ENCODE peak calls at places on chromosomes 4 and X, in eight cellular contexts. C is mammary epithelial cell, L is psoas muscle, P is uterus, G is mucosa of descending colon, X is GM23248, Q is heart right ventricle, T is testis. D is an unnamed sample.

GRCh38 chr4:65791807-65792308 is 121.6 kb upstream of the EPHA5 start:
- DNase-seq in Q (no peak), G (no peak), L (no peak), X (peak; percentile 15), P (no peak), C (peak; percentile 4), T (peak; percentile 30), D (no peak)

GRCh38 chrX:46796574-46797191 is 37.8 kb upstream of the SLC9A7 start:
- DNase-seq in T (peak; percentile 88), L (peak; percentile 79), P (peak; percentile 55), X (peak; percentile 72), G (peak; percentile 84), C (peak; percentile 57), Q (peak; percentile 65), D (peak; percentile 77)

GRCh38 chr4:102308032-102308799 is 37.1 kb downstream of the SLC39A8 start:
- DNase-seq in C (peak; percentile 12), T (no peak), Q (no peak), X (peak; percentile 5), P (no peak), G (no peak), L (no peak), D (no peak)

GRCh38 chr4:129747756-129748155 is 651.8 kb downstream of the C4orf33 start:
- DNase-seq in G (no peak), L (no peak), T (no peak), X (no peak), Q (no peak), P (no peak), C (no peak), D (no peak)

GRCh38 chrX:37348237-37349130 is 680 bp upstream of the PRRG1 start:
- DNase-seq in C (no peak), L (no peak), G (no peak), Q (no peak), P (no peak), T (no peak), X (peak; percentile 16), D (no peak)

GRCh38 chrX:112874140-112874539 is 33.5 kb upstream of the AMOT start:
- DNase-seq in X (peak; percentile 24), T (no peak), L (no peak), P (no peak), Q (no peak), G (no peak), C (no peak), D (no peak)

GRCh38 chr4:134365852-134366251 is 164.3 kb upstream of the PABPC4L start:
- DNase-seq in Q (no peak), X (no peak), G (no peak), C (no peak), P (no peak), T (no peak), L (no peak), D (no peak)

GRCh38 chr4:139665690-139666529 is at the start of gene MGST2:
- DNase-seq in X (peak; percentile 81), C (peak; percentile 61), L (peak; percentile 88), T (peak; percentile 87), P (peak; percentile 76), G (peak; percentile 92), Q (peak; percentile 80), D (peak; percentile 86)

GRCh38 chrX:110086916-110087484 is 84.1 kb downstream of the TMEM164 start:
- DNase-seq in L (no peak), G (no peak), T (no peak), C (peak; percentile 88), Q (no peak), X (peak; percentile 90), P (no peak), D (no peak)

GRCh38 chr4:110417151-110417550 is 58.8 kb upstream of the ENPEP start:
- DNase-seq in C (peak; percentile 4), T (no peak), L (no peak), Q (no peak), X (no peak), G (no peak), P (no peak), D (no peak)

GRCh38 chr4:151626228-151626627 is 134.6 kb downstream of the GATB start:
- DNase-seq in X (no peak), Q (no peak), C (no peak), G (no peak), P (no peak), L (no peak), T (no peak), D (no peak)

GRCh38 chr4:130722370-130722769 is 1626.4 kb downstream of the C4orf33 start:
- DNase-seq in P (no peak), G (no peak), L (no peak), T (no peak), X (no peak), Q (no peak), C (peak; percentile 73), D (no peak)

GRCh38 chr4:76772498-76773106 is 125.3 kb downstream of the SOWAHB start:
- DNase-seq in C (no peak), Q (no peak), X (peak; percentile 86), T (no peak), P (no peak), G (no peak), L (no peak), D (no peak)

GRCh38 chrX:69153060-69153730 is 12.1 kb downstream of the PJA1 start:
- DNase-seq in P (peak; percentile 30), Q (no peak), L (no peak), G (peak; percentile 17), C (no peak), X (no peak), T (peak; percentile 51), D (peak; percentile 61)

GRCh38 chrX:52420824-52421443 is 52.1 kb downstream of the XAGE2 start:
- DNase-seq in P (no peak), Q (no peak), X (peak; percentile 70), T (no peak), C (no peak), L (no peak), G (no peak), D (no peak)

GRCh38 chr4:7341486-7342222 is 93.1 kb downstream of the PSAPL1 start:
- DNase-seq in P (no peak), L (peak; percentile 4), G (no peak), X (peak; percentile 14), T (no peak), C (no peak), Q (no peak), D (no peak)

DNA sequence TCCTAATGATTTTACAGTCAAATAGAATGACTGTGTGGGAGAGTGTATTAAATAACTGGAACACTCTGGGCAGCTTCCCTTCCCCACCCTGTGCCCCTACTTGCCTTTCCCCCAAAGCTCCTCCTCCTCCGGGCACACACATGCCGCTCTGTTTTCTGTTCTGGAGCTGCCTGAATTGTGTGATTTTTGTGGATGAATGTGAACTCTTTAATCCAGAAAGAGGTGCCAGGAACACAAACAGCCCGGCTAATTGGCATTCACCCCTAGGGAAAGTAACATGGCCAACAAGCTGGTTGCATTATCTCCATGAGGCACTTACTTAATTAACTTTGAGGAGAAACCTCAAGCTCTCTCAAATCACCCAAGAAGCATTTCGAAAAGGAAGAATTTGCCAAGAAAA is 28.2 kb downstream of the FGF2 start:
- DNase-seq in T (no peak), C (peak; percentile 39), Q (no peak), X (no peak), P (no peak), G (no peak), L (no peak), D (no peak)
- H3K4me1 ChIP-seq in T (peaks cover 7% of the 10 kb centered on the region), C (peaks cover 14% of the 10 kb centered on the region), Q (peaks cover 19% of the 10 kb centered on the region), X (peaks cover 84% of the 10 kb centered on the region), P (no peaks in the 10 kb centered on the region), G (no peaks in the 10 kb centered on the region), L (no peaks in the 10 kb centered on the region), D (no peaks in the 10 kb centered on the region)

GRCh38 chr4:168880087-168880675 is 129.9 kb downstream of the CBR4 start:
- DNase-seq in T (no peak), G (no peak), C (no peak), Q (no peak), X (peak; percentile 51), L (no peak), P (no peak), D (no peak)
- H3K4me1 ChIP-seq in T (peaks cover 12% of the 10 kb centered on the region), G (no peaks in the 10 kb centered on the region), C (peaks cover 26% of the 10 kb centered on the region), Q (peaks cover 79% of the 10 kb centered on the region), X (peaks cover 49% of the 10 kb centered on the region), L (peaks cover 54% of the 10 kb centered on the region), P (peaks cover 10% of the 10 kb centered on the region), D (peaks cover 42% of the 10 kb centered on the region)

GRCh38 chr4:107837298-107837697 is 12.6 kb downstream of the SGMS2 start:
- DNase-seq in L (no peak), X (no peak), P (no peak), C (no peak), T (no peak), Q (no peak), G (no peak), D (no peak)

GRCh38 chr4:107832275-107832807 is 7.6 kb downstream of the SGMS2 start:
- DNase-seq in G (no peak), C (no peak), P (no peak), X (no peak), L (no peak), T (no peak), Q (no peak), D (no peak)

GRCh38 chr4:107834241-107834856 is 9.6 kb downstream of the SGMS2 start:
- DNase-seq in T (no peak), G (no peak), X (peak; percentile 6), C (no peak), P (no peak), L (no peak), Q (no peak), D (no peak)

GRCh38 chr4:107838138-107838618 is 13.4 kb downstream of the SGMS2 start:
- DNase-seq in T (no peak), L (no peak), X (peak; percentile 70), P (no peak), Q (no peak), G (no peak), C (no peak), D (no peak)

DNA sequence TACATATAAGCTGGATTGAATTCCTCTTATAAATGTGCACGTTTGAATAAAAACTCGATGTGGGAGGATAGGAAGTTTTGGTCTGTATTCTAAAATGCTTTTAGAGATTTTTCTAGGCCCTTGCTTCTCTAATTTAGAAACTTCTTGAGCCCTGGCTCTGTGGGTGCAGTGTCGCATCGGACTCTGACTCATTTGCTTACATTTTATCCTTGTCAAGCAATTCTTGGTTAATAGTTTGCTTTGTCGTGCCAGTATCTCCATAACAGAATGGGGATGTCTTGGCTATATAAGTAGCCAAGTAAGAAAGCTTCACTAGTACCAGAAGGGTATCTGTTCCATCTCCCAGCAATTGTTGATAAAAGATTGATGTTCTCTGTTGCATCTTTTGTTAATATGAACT is 10.7 kb downstream of the SGMS2 start:
- DNase-seq in X (peak; percentile 59), P (no peak), L (no peak), C (no peak), T (no peak), Q (no peak), G (no peak), D (no peak)
- H3K4me1 ChIP-seq in X (peaks cover 26% of the 10 kb centered on the region), P (no peaks in the 10 kb centered on the region), L (peaks cover 14% of the 10 kb centered on the region), C (peaks cover 33% of the 10 kb centered on the region), T (no peaks in the 10 kb centered on the region), Q (peaks cover 23% of the 10 kb centered on the region), G (peaks cover 5% of the 10 kb centered on the region), D (no peaks in the 10 kb centered on the region)

DNA sequence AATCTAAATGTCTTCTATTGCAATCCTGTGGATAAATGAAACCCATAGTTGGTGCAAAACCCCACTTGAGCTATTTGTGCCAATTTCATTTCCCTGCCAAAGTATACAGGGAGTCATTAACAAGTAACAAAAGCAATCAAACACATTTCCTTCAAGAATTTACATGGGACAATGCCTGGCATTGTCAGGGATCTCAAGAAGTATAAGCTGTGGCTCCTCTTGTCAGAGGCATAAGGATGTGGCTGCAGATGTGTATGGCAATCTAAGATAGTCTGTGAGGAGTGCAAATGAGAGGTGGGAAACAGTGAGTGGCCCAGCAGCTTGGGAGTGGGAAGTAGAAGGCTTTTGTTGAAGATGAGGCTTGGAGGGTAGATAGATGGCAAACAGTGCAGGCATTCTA is 58.0 kb upstream of the SCML1 start:
- DNase-seq in G (no peak), T (no peak), C (no peak), Q (no peak), X (no peak), P (no peak), L (no peak), D (no peak)
- H3K4me1 ChIP-seq in G (no peaks in the 10 kb centered on the region), T (no peaks in the 10 kb centered on the region), C (peaks cover 3% of the 10 kb centered on the region), Q (no peaks in the 10 kb centered on the region), X (peaks cover 4% of the 10 kb centered on the region), P (no peaks in the 10 kb centered on the region), L (no peaks in the 10 kb centered on the region), D (no peaks in the 10 kb centered on the region)

D was measured in adrenal gland.